ENCODE peak calls at places on chromosome 6, in eight cellular contexts. One of them, this sample, is unnamed.

GRCh38 chr6:15912505-15912767 is 216.4 kb upstream of the MYLIP start:
- DNase-seq in NCI-H82: no peak
- DNase-seq in CD14-positive monocyte: no peak
- DNase-seq in RPMI7951: no peak
- DNase-seq in thyroid gland: no peak
- DNase-seq in iPS DF 19.7: no peak
- DNase-seq in T-cell: no peak
- DNase-seq in M059J: no peak
- DNase-seq in this sample: no peak

GRCh38 chr6:43457643-43458042 is 2.3 kb upstream of the DLK2 start:
- DNase-seq in NCI-H82: no peak
- DNase-seq in CD14-positive monocyte: no peak
- DNase-seq in RPMI7951: no peak
- DNase-seq in thyroid gland: no peak
- DNase-seq in iPS DF 19.7: no peak
- DNase-seq in T-cell: no peak
- DNase-seq in M059J: no peak
- DNase-seq in this sample: no peak

GRCh38 chr6:44226368-44227137 is 3.2 kb downstream of the SLC29A1 start:
- DNase-seq in NCI-H82: no peak
- DNase-seq in CD14-positive monocyte: no peak
- DNase-seq in RPMI7951: no peak
- DNase-seq in thyroid gland: no peak
- DNase-seq in iPS DF 19.7: no peak
- DNase-seq in T-cell: no peak
- DNase-seq in M059J: no peak
- DNase-seq in this sample: no peak

GRCh38 chr6:20868397-20869185 is 334.3 kb downstream of the CDKAL1 start:
- DNase-seq in NCI-H82: peak
- DNase-seq in CD14-positive monocyte: no peak
- DNase-seq in RPMI7951: no peak
- DNase-seq in thyroid gland: no peak
- DNase-seq in iPS DF 19.7: no peak
- DNase-seq in T-cell: no peak
- DNase-seq in M059J: no peak
- DNase-seq in this sample: peak

GRCh38 chr6:4603856-4604369 is 172.3 kb upstream of the CDYL start:
- DNase-seq in NCI-H82: no peak
- DNase-seq in CD14-positive monocyte: no peak
- DNase-seq in RPMI7951: no peak
- DNase-seq in thyroid gland: no peak
- DNase-seq in iPS DF 19.7: no peak
- DNase-seq in T-cell: no peak
- DNase-seq in M059J: peak
- DNase-seq in this sample: no peak

GRCh38 chr6:43702522-43703440 is 15.2 kb upstream of the MRPS18A start:
- DNase-seq in NCI-H82: peak
- DNase-seq in CD14-positive monocyte: peak
- DNase-seq in RPMI7951: peak
- DNase-seq in thyroid gland: peak
- DNase-seq in iPS DF 19.7: peak
- DNase-seq in T-cell: no peak
- DNase-seq in M059J: peak
- DNase-seq in this sample: no peak

GRCh38 chr6:31139599-31139998 is 733 bp upstream of the PSORS1C2 start:
- DNase-seq in NCI-H82: no peak
- DNase-seq in CD14-positive monocyte: no peak
- DNase-seq in RPMI7951: peak
- DNase-seq in thyroid gland: no peak
- DNase-seq in iPS DF 19.7: no peak
- DNase-seq in T-cell: no peak
- DNase-seq in M059J: peak
- DNase-seq in this sample: no peak

GRCh38 chr6:156773476-156773875 is 3.7 kb upstream of the ARID1B start:
- DNase-seq in NCI-H82: peak
- DNase-seq in CD14-positive monocyte: no peak
- DNase-seq in RPMI7951: no peak
- DNase-seq in thyroid gland: no peak
- DNase-seq in iPS DF 19.7: no peak
- DNase-seq in T-cell: no peak
- DNase-seq in M059J: no peak
- DNase-seq in this sample: no peak

GRCh38 chr6:41639556-41640371 is 1.5 kb downstream of the MDFI start:
- DNase-seq in NCI-H82: no peak
- DNase-seq in CD14-positive monocyte: no peak
- DNase-seq in RPMI7951: peak
- DNase-seq in thyroid gland: no peak
- DNase-seq in iPS DF 19.7: no peak
- DNase-seq in T-cell: no peak
- DNase-seq in M059J: no peak
- DNase-seq in this sample: no peak

GRCh38 chr6:84002226-84002625 is 31.3 kb upstream of the MRAP2 start:
- DNase-seq in NCI-H82: no peak
- DNase-seq in CD14-positive monocyte: no peak
- DNase-seq in RPMI7951: no peak
- DNase-seq in thyroid gland: no peak
- DNase-seq in iPS DF 19.7: no peak
- DNase-seq in T-cell: no peak
- DNase-seq in M059J: no peak
- DNase-seq in this sample: no peak

GRCh38 chr6:107080036-107080435 is 35.3 kb downstream of the BEND3 start:
- DNase-seq in NCI-H82: peak
- DNase-seq in CD14-positive monocyte: no peak
- DNase-seq in RPMI7951: no peak
- DNase-seq in thyroid gland: no peak
- DNase-seq in iPS DF 19.7: no peak
- DNase-seq in T-cell: no peak
- DNase-seq in M059J: no peak
- DNase-seq in this sample: no peak

GRCh38 chr6:106773482-106773881 is 144.1 kb downstream of the QRSL1 start:
- DNase-seq in NCI-H82: no peak
- DNase-seq in CD14-positive monocyte: no peak
- DNase-seq in RPMI7951: no peak
- DNase-seq in thyroid gland: peak
- DNase-seq in iPS DF 19.7: no peak
- DNase-seq in T-cell: no peak
- DNase-seq in M059J: no peak
- DNase-seq in this sample: no peak

GRCh38 chr6:90650041-90650948 is 63.4 kb upstream of the MAP3K7 start:
- DNase-seq in NCI-H82: no peak
- DNase-seq in CD14-positive monocyte: no peak
- DNase-seq in RPMI7951: no peak
- DNase-seq in thyroid gland: no peak
- DNase-seq in iPS DF 19.7: no peak
- DNase-seq in T-cell: no peak
- DNase-seq in M059J: no peak
- DNase-seq in this sample: no peak

GRCh38 chr6:7311920-7312615 is 931 bp downstream of the SSR1 start:
- DNase-seq in NCI-H82: peak
- DNase-seq in CD14-positive monocyte: no peak
- DNase-seq in RPMI7951: no peak
- DNase-seq in thyroid gland: no peak
- DNase-seq in iPS DF 19.7: no peak
- DNase-seq in T-cell: no peak
- DNase-seq in M059J: peak
- DNase-seq in this sample: no peak

GRCh38 chr6:43715056-43715788 is 27.6 kb upstream of the MRPS18A start:
- DNase-seq in NCI-H82: no peak
- DNase-seq in CD14-positive monocyte: no peak
- DNase-seq in RPMI7951: no peak
- DNase-seq in thyroid gland: no peak
- DNase-seq in iPS DF 19.7: no peak
- DNase-seq in T-cell: no peak
- DNase-seq in M059J: no peak
- DNase-seq in this sample: no peak

GRCh38 chr6:47404436-47404835 is 73.2 kb upstream of the CD2AP start:
- DNase-seq in NCI-H82: no peak
- DNase-seq in CD14-positive monocyte: no peak
- DNase-seq in RPMI7951: no peak
- DNase-seq in thyroid gland: peak
- DNase-seq in iPS DF 19.7: no peak
- DNase-seq in T-cell: no peak
- DNase-seq in M059J: no peak
- DNase-seq in this sample: no peak

GRCh38 chr6:36353411-36353915 is 16.8 kb upstream of the BNIP5 start:
- DNase-seq in NCI-H82: no peak
- DNase-seq in CD14-positive monocyte: no peak
- DNase-seq in RPMI7951: no peak
- DNase-seq in thyroid gland: no peak
- DNase-seq in iPS DF 19.7: no peak
- DNase-seq in T-cell: no peak
- DNase-seq in M059J: peak
- DNase-seq in this sample: no peak

GRCh38 chr6:30441171-30441570 is 48.1 kb upstream of the HLA-E start:
- DNase-seq in NCI-H82: no peak
- DNase-seq in CD14-positive monocyte: no peak
- DNase-seq in RPMI7951: no peak
- DNase-seq in thyroid gland: no peak
- DNase-seq in iPS DF 19.7: no peak
- DNase-seq in T-cell: no peak
- DNase-seq in M059J: peak
- DNase-seq in this sample: no peak

GRCh38 chr6:166947251-166947650 is 9.1 kb downstream of the RNASET2 start:
- DNase-seq in NCI-H82: no peak
- DNase-seq in CD14-positive monocyte: no peak
- DNase-seq in RPMI7951: no peak
- DNase-seq in thyroid gland: no peak
- DNase-seq in iPS DF 19.7: no peak
- DNase-seq in T-cell: no peak
- DNase-seq in M059J: no peak
- DNase-seq in this sample: no peak

GRCh38 chr6:51339108-51339507 is 520.4 kb downstream of the TFAP2B start:
- DNase-seq in NCI-H82: no peak
- DNase-seq in CD14-positive monocyte: no peak
- DNase-seq in RPMI7951: no peak
- DNase-seq in thyroid gland: no peak
- DNase-seq in iPS DF 19.7: no peak
- DNase-seq in T-cell: no peak
- DNase-seq in M059J: no peak
- DNase-seq in this sample: no peak

GRCh38 chr6:159422041-159422984 is 253.1 kb downstream of the FNDC1 start:
- DNase-seq in NCI-H82: no peak
- DNase-seq in CD14-positive monocyte: no peak
- DNase-seq in RPMI7951: peak
- DNase-seq in thyroid gland: no peak
- DNase-seq in iPS DF 19.7: no peak
- DNase-seq in T-cell: no peak
- DNase-seq in M059J: peak
- DNase-seq in this sample: no peak

GRCh38 chr6:166435574-166435973 is 52.8 kb upstream of the MPC1 start:
- DNase-seq in NCI-H82: no peak
- DNase-seq in CD14-positive monocyte: no peak
- DNase-seq in RPMI7951: no peak
- DNase-seq in thyroid gland: no peak
- DNase-seq in iPS DF 19.7: no peak
- DNase-seq in T-cell: peak
- DNase-seq in M059J: no peak
- DNase-seq in this sample: no peak

GRCh38 chr6:129444683-129445082 is 265.3 kb downstream of the ARHGAP18 start:
- DNase-seq in NCI-H82: no peak
- DNase-seq in CD14-positive monocyte: no peak
- DNase-seq in RPMI7951: no peak
- DNase-seq in thyroid gland: no peak
- DNase-seq in iPS DF 19.7: no peak
- DNase-seq in T-cell: no peak
- DNase-seq in M059J: no peak
- DNase-seq in this sample: no peak

This sample was measured in NCI-H524 treated with DMSO at 0.1 percent for 48 hours.